ENCODE peak calls at places on chromosomes 6 and 20, in four cellular contexts. I is GM06990, W is tibial nerve, Q is GM12878. V is an unnamed sample.

GRCh38 chr6:17831135-17831534 is 124.4 kb upstream of the NUP153 start:
- DNase-seq in I (no peak), W (no peak), Q (no peak), V (no peak)

GRCh38 chr20:40009542-40009941 is 679.5 kb downstream of the MAFB start:
- DNase-seq in W (no peak), Q (no peak), I (no peak), V (no peak)

GRCh38 chr6:17446713-17447112 is 53.3 kb downstream of the CAP2 start:
- DNase-seq in W (no peak), Q (no peak), I (no peak), V (no peak)

GRCh38 chr20:4998160-4998651 is 3.1 kb downstream of the SLC23A2 start:
- DNase-seq in I (no peak), Q (peak; percentile 20), W (no peak), V (peak; percentile 76)

GRCh38 chr20:346640-347316 is at the start of gene NRSN2:
- DNase-seq in W (no peak), Q (no peak), I (peak; percentile 72), V (peak; percentile 69)

GRCh38 chr6:2695464-2696095 is 55.1 kb downstream of the MYLK4 start:
- DNase-seq in W (no peak), I (no peak), Q (no peak), V (peak; percentile 9)

GRCh38 chr6:5667737-5668136 is 339.0 kb downstream of the NRN1 start:
- DNase-seq in W (no peak), Q (no peak), I (no peak), V (no peak)

GRCh38 chr6:32700391-32701040 is 34.1 kb upstream of the HLA-DQB1 start:
- DNase-seq in W (peak; percentile 22), Q (no peak), I (no peak), V (peak; percentile 72)

GRCh38 chr6:95742895-95743294 is 165.6 kb downstream of the MANEA start:
- DNase-seq in I (no peak), W (no peak), Q (no peak), V (no peak)

GRCh38 chr6:139594333-139594965 is 220.0 kb upstream of the CITED2 start:
- DNase-seq in Q (no peak), I (no peak), W (no peak), V (no peak)

GRCh38 chr6:37696841-37697735 is 595 bp downstream of the MDGA1 start:
- DNase-seq in I (peak; percentile 64), Q (no peak), W (peak; percentile 9), V (peak; percentile 38)

GRCh38 chr6:150420926-150421325 is 52.1 kb downstream of the IYD start:
- DNase-seq in I (no peak), Q (no peak), W (no peak), V (no peak)

GRCh38 chr6:150417899-150418824 is 49.4 kb downstream of the IYD start:
- DNase-seq in W (peak; percentile 59), I (peak; percentile 19), Q (peak; percentile 40), V (peak; percentile 70)

GRCh38 chr6:150417247-150417646 is 48.4 kb downstream of the IYD start:
- DNase-seq in W (no peak), Q (no peak), I (no peak), V (no peak)

GRCh38 chr6:150420428-150420827 is 51.6 kb downstream of the IYD start:
- DNase-seq in W (no peak), Q (no peak), I (no peak), V (no peak)

DNA sequence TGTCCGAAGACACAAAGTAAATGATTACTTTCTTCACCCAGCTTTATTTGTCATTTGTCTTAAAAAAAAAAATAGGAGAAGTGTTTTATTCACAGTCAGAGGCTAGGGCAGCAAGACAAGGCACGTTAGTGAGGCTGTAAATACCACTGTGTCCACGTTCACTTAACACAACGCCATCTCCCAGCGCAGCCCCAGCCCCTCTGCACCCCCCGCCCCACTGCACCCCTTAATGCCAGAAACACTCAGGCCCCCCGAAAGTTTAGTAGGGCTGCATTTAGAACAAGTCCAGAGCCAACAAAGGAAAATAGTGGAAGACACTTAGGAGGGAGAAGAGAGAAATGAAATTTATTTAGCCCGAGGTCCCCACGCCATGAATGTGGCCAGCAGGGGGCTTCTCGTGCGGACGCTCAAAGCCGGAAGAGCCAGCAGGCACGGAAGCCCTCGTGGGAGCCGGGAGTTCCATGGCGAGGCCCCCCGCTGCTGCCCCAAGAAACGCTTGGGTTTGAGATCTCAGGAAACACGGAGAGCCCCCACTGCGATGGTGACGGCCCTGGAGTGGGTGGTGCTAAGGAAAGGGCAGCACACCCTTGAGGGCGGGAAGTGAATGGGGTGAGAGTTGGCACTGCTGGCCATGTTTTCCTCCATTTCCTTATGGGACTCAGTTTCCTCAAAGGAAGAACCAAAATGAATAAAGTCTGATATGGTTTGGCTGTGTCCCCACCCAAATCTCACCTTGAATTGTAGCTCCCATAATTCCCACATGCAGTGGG is 50.2 kb downstream of the IYD start:
- DNase-seq in Q (no peak), W (peak; percentile 67), I (peak; percentile 30), V (peak; percentile 57)
- H3K4me3 ChIP-seq in Q (peak overlapping the region; percentile 57), W (peak overlapping the region; percentile 51), I (peak overlapping the region; percentile 30), V (no peak overlapping the region)

GRCh38 chr20:11912013-11912663 is 5.6 kb upstream of the BTBD3 start:
- DNase-seq in W (no peak), Q (no peak), I (no peak), V (no peak)
- TF ChIP-seq CTCF in W (peak; percentile 23), Q (peak; percentile 50), I (no peak), V (no peak)

GRCh38 chr6:35468181-35468979 is at the start of gene RPL10A:
- DNase-seq in W (peak; percentile 96), Q (peak; percentile 94), I (peak; percentile 95), V (peak; percentile 99)

GRCh38 chr6:35470663-35471120 is 2.5 kb downstream of the RPL10A start:
- DNase-seq in Q (no peak), W (no peak), I (no peak), V (no peak)

GRCh38 chr6:35469711-35470662 is 1.8 kb downstream of the RPL10A start:
- DNase-seq in W (no peak), I (no peak), Q (no peak), V (peak; percentile 48)

GRCh38 chr6:35471836-35472345 is 3.7 kb downstream of the RPL10A start:
- DNase-seq in Q (no peak), W (no peak), I (no peak), V (no peak)

DNA sequence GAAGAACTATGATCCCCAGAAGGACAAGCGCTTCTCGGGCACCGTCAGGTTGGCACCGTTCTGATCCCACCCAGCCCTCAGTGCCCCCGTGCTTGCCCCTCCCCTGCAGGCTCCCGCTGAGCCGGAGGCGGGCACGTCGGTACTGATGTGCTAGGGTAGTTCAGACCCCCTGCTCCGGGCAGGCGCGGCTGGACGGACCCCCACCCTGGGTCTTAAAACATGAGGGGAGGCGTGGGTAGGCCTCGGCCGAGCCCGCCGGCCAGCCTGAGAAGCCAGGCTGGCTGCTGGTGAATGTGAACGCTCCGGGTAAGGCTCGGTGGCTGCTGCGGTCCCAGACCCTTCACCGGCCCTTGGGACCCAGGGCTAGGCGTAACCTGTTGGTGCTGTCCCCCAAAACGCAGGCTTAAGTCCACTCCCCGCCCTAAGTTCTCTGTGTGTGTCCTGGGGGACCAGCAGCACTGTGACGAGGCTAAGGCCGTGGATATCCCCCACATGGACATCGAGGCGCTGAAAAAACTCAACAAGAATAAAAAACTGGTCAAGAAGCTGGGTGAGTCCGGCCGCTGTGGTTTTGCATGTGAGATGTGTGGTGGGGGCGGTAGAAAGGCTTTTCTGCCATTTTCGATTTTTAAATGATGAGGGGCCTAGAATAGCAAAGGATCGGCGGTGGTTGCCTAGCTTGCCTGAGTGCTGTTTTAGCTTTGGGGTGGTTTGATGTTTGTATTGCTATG is 944 bp downstream of the RPL10A start:
- DNase-seq in I (peak; percentile 57), W (no peak), Q (no peak), V (peak; percentile 39)
- H3K4me3 ChIP-seq in I (peak overlapping the region; percentile 94), W (peak overlapping the region; percentile 73), Q (peak overlapping the region; percentile 99), V (peak overlapping the region; percentile 89)

DNA sequence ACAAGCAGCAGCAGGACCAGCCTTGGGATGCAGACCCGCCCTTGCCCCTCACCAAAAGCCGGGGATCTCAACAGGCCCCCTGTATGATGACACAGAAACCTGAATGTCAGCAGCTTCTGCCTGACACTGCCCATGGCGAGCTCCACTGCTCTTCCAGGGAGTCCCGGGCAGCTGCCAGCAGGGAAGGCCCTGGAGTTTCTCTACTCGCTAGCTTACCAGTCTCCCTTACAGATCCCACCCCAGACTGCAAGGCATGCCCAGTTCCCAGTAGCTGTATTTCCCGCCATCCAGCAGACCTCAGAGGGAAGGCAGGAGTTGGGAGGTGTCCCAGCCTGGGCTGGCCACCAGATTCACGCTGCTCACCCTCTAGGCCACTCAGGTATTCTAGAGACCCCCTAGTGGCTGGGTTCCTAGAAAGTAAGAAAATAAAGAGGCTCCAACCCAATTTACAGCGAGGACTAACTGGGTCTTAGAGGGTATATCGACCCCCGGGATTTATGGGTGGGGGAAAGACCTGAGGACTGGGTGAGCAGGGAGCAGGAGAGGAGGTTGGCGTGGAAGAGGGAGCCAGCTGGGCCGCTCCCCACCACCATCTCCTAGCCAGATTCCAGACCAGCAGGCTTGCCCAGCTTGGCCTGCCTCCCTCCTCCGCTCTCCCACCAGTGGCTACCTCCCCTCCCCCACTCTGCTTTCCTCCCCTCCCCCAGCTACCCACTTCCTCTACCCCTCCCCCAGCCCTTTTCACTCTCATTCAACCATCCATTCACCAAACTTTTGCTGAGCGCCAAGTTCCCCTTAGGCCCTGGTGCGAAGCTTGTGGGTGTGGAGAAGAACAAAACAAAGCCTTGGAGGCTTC is 9.7 kb upstream of the HMGA1 start:
- DNase-seq in Q (no peak), W (no peak), I (no peak), V (no peak)
- TF ChIP-seq CTCF in Q (peak; percentile 6), W (no peak), I (peak; percentile 9), V (peak; percentile 3)

DNA sequence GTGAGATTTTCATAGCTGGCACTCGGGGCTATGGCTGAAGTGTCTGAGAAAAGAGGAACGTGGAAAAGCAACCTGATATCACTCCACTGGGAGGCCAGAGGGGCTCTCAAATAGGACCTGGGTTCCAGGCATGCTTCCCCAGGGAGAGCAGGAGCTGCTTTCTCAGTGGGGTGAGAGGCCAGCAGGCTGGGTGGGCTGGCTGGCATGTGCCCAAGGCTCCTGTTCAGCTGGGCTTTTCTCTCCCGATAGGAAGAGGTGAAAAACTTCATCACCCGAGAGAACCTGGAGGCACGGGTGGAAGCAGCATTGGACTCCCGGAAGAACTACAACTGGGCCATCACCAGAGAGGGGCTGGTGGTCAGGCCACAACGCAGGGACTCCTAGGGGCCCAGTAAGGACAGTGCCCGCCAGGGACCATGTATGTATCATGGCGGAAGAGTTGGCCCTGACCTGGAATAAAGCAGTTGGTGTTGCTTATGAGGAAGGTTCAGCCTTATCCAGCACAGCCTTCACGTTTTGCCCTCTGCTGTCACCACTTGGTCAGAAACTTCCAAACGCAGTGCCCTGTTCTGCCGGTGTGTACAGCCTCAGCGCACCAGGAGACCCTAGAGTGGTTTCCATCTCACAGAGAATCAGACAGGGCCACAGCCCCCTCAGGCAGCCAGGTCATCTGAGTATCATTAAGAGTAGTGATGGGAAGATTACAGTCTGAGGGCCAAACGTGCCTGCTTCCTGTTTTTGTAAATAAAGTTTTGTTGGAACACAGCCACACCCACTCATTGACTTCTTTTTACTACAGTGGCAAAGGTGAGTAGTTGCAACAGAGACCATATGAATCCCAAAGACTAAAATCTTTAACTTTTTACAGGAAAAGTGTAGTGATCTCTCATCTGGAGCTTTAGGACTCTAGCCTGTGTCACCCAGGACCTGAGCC is 1.9 kb downstream of the MRPS26 start:
- DNase-seq in Q (no peak), W (no peak), I (no peak), V (no peak)
- H3K4me3 ChIP-seq in Q (no peak overlapping the region), W (no peak overlapping the region), I (no peak overlapping the region), V (no peak overlapping the region)

GRCh38 chr6:166604911-166605310 is 18.4 kb upstream of the RAMACL start:
- DNase-seq in Q (no peak), I (no peak), W (no peak), V (no peak)
- TF ChIP-seq CTCF in Q (no peak), I (no peak), W (no peak), V (no peak)

V was measured in GM12865.